ENCODE peak calls at places on chromosomes 7 and 10, in nine cellular contexts. C is spleen, J is endothelial cell of umbilical vein, W is body of pancreas, T is ovary, H is uterus, D is A549, E is adrenal gland, Y is lower leg skin. G is an unnamed sample.

GRCh38 chr7:54678763-54679396 is 80.1 kb downstream of the SEC61G start:
- DNase-seq in C (no peak), J (no peak), W (no peak), T (no peak), H (no peak), D (no peak), E (no peak), Y (no peak), G (no peak)

GRCh38 chr10:122287584-122287983 is 16.5 kb downstream of the BTBD16 start:
- DNase-seq in C (no peak), J (no peak), W (no peak), T (no peak), H (no peak), D (no peak), E (no peak), Y (no peak), G (no peak)

GRCh38 chr7:70706204-70706603 is 425.7 kb upstream of the GALNT17 start:
- DNase-seq in C (no peak), J (no peak), W (no peak), T (no peak), H (no peak), D (no peak), E (no peak), Y (no peak), G (no peak)

GRCh38 chr7:155214328-155214986 is 83.2 kb upstream of the INSIG1 start:
- DNase-seq in C (peak), J (no peak), W (peak), T (no peak), H (no peak), D (no peak), E (no peak), Y (no peak), G (no peak)

GRCh38 chr7:3754488-3755365 is 453.7 kb downstream of the SDK1 start:
- DNase-seq in C (no peak), J (no peak), W (no peak), T (peak), H (no peak), D (no peak), E (no peak), Y (no peak), G (no peak)

GRCh38 chr10:132554991-132555647 is 17.5 kb downstream of the INPP5A start:
- DNase-seq in C (peak), J (no peak), W (no peak), T (peak), H (peak), D (no peak), E (peak), Y (no peak), G (peak)

GRCh38 chr10:30098624-30099023 is 39.2 kb upstream of the JCAD start:
- DNase-seq in C (no peak), J (peak), W (no peak), T (no peak), H (no peak), D (no peak), E (no peak), Y (no peak), G (no peak)

GRCh38 chr7:74042746-74043522 is 15.0 kb downstream of the ELN start:
- DNase-seq in C (no peak), J (no peak), W (peak), T (no peak), H (no peak), D (no peak), E (no peak), Y (no peak), G (no peak)

GRCh38 chr7:34087892-34088891 is 182.9 kb downstream of the BMPER start:
- DNase-seq in C (no peak), J (peak), W (peak), T (no peak), H (no peak), D (no peak), E (no peak), Y (no peak), G (peak)

GRCh38 chr10:76036962-76037361 is 605.5 kb downstream of the LRMDA start:
- DNase-seq in C (no peak), J (no peak), W (no peak), T (no peak), H (no peak), D (no peak), E (no peak), Y (no peak), G (no peak)

GRCh38 chr10:14153570-14154055 is 177.1 kb downstream of the FRMD4A start:
- DNase-seq in C (no peak), J (no peak), W (no peak), T (no peak), H (no peak), D (no peak), E (no peak), Y (no peak), G (peak)

GRCh38 chr7:6558837-6559236 is 7.6 kb upstream of the GRID2IP start:
- DNase-seq in C (no peak), J (no peak), W (no peak), T (no peak), H (no peak), D (peak), E (no peak), Y (no peak), G (peak)

GRCh38 chr10:17179002-17179401 is 22.5 kb downstream of the TRDMT1 start:
- DNase-seq in C (no peak), J (no peak), W (no peak), T (no peak), H (no peak), D (no peak), E (no peak), Y (no peak), G (no peak)

GRCh38 chr10:50540069-50540825 is 83.5 kb downstream of the SGMS1 start:
- DNase-seq in C (no peak), J (no peak), W (no peak), T (no peak), H (no peak), D (no peak), E (no peak), Y (no peak), G (no peak)

GRCh38 chr7:38215734-38216670 is 38.0 kb downstream of the STARD3NL start:
- DNase-seq in C (peak), J (peak), W (peak), T (peak), H (peak), D (peak), E (peak), Y (peak), G (peak)

GRCh38 chr7:69765879-69766278 is 167.6 kb downstream of the AUTS2 start:
- DNase-seq in C (no peak), J (no peak), W (no peak), T (no peak), H (no peak), D (no peak), E (no peak), Y (no peak), G (no peak)

GRCh38 chr10:122514045-122514840 is 46.3 kb upstream of the DMBT1 start:
- DNase-seq in C (no peak), J (no peak), W (no peak), T (no peak), H (no peak), D (no peak), E (no peak), Y (no peak), G (no peak)

GRCh38 chr7:84783161-84783803 is 403.6 kb downstream of the SEMA3D start:
- DNase-seq in C (no peak), J (no peak), W (no peak), T (no peak), H (no peak), D (peak), E (no peak), Y (no peak), G (no peak)

GRCh38 chr7:6624246-6624611 is 8.8 kb downstream of the ZNF853 start:
- DNase-seq in C (no peak), J (no peak), W (no peak), T (no peak), H (no peak), D (no peak), E (no peak), Y (no peak), G (no peak)

GRCh38 chr7:140600341-140600740 is 40.3 kb downstream of the DENND2A start:
- DNase-seq in C (no peak), J (no peak), W (no peak), T (no peak), H (no peak), D (no peak), E (no peak), Y (no peak), G (no peak)

GRCh38 chr10:88728107-88728763 is 22.2 kb downstream of the LIPK start:
- DNase-seq in C (peak), J (peak), W (no peak), T (peak), H (no peak), D (no peak), E (peak), Y (no peak), G (peak)

GRCh38 chr7:25149844-25150243 is 24.8 kb upstream of the CYCS start:
- DNase-seq in C (no peak), J (no peak), W (no peak), T (no peak), H (no peak), D (no peak), E (no peak), Y (no peak), G (no peak)

GRCh38 chr7:5796076-5796475 is 14.6 kb upstream of the RNF216 start:
- DNase-seq in C (no peak), J (no peak), W (no peak), T (no peak), H (no peak), D (no peak), E (no peak), Y (no peak), G (no peak)

GRCh38 chr7:90626011-90626410 is 29.9 kb downstream of the CDK14 start:
- DNase-seq in C (no peak), J (peak), W (no peak), T (no peak), H (no peak), D (no peak), E (no peak), Y (no peak), G (no peak)

GRCh38 chr10:2929859-2930258 is 137.5 kb upstream of the PFKP start:
- DNase-seq in C (no peak), J (no peak), W (no peak), T (no peak), H (no peak), D (no peak), E (no peak), Y (no peak), G (no peak)

GRCh38 chr10:115402690-115403089 is 309.5 kb downstream of the ATRNL1 start:
- DNase-seq in C (no peak), J (peak), W (no peak), T (no peak), H (no peak), D (no peak), E (peak), Y (no peak), G (no peak)

GRCh38 chr10:127161482-127161881 is 34.9 kb downstream of the INSYN2A start:
- DNase-seq in C (no peak), J (no peak), W (no peak), T (no peak), H (no peak), D (no peak), E (no peak), Y (no peak), G (no peak)

GRCh38 chr10:110398419-110399162 is 93.9 kb upstream of the SMNDC1 start:
- DNase-seq in C (no peak), J (peak), W (peak), T (no peak), H (peak), D (peak), E (peak), Y (peak), G (peak)

GRCh38 chr7:87895363-87895762 is 19.1 kb downstream of the DBF4 start:
- DNase-seq in C (no peak), J (no peak), W (no peak), T (no peak), H (no peak), D (no peak), E (no peak), Y (no peak), G (no peak)

GRCh38 chr10:112215342-112215774 is 31.8 kb upstream of the GPAM start:
- DNase-seq in C (no peak), J (no peak), W (no peak), T (no peak), H (no peak), D (no peak), E (peak), Y (no peak), G (no peak)

GRCh38 chr7:41425926-41426325 is 277.0 kb downstream of the INHBA start:
- DNase-seq in C (no peak), J (peak), W (no peak), T (no peak), H (no peak), D (no peak), E (no peak), Y (no peak), G (no peak)

GRCh38 chr7:35331730-35332678 is 78.1 kb upstream of the TBX20 start:
- DNase-seq in C (no peak), J (no peak), W (no peak), T (no peak), H (no peak), D (no peak), E (no peak), Y (no peak), G (peak)

GRCh38 chr7:104982773-104983619 is 31.0 kb upstream of the KMT2E start:
- DNase-seq in C (no peak), J (no peak), W (no peak), T (no peak), H (no peak), D (no peak), E (no peak), Y (no peak), G (no peak)

GRCh38 chr10:66931949-66932343 is 6.1 kb downstream of the LRRTM3 start:
- DNase-seq in C (no peak), J (no peak), W (no peak), T (no peak), H (no peak), D (no peak), E (no peak), Y (no peak), G (no peak)

GRCh38 chr7:27115161-27116018 is 12.9 kb upstream of the HOXA2 start:
- DNase-seq in C (no peak), J (peak), W (no peak), T (peak), H (no peak), D (peak), E (peak), Y (no peak), G (no peak)

GRCh38 chr10:66180651-66181318 is 745.1 kb upstream of the LRRTM3 start:
- DNase-seq in C (no peak), J (peak), W (peak), T (no peak), H (no peak), D (peak), E (peak), Y (no peak), G (peak)

GRCh38 chr10:102358717-102359382 is 36.7 kb upstream of the NFKB2 start:
- DNase-seq in C (no peak), J (no peak), W (no peak), T (no peak), H (no peak), D (no peak), E (no peak), Y (no peak), G (no peak)

GRCh38 chr10:34816067-34817002 is 1.2 kb upstream of the PARD3 start:
- DNase-seq in C (peak), J (peak), W (no peak), T (peak), H (peak), D (peak), E (peak), Y (no peak), G (peak)

GRCh38 chr10:96691761-96692160 is 28.6 kb downstream of the PIK3AP1 start:
- DNase-seq in C (no peak), J (no peak), W (no peak), T (no peak), H (no peak), D (no peak), E (no peak), Y (no peak), G (no peak)

GRCh38 chr7:151711906-151712771 is 164.8 kb downstream of the PRKAG2 start:
- DNase-seq in C (no peak), J (no peak), W (no peak), T (no peak), H (no peak), D (no peak), E (no peak), Y (no peak), G (no peak)
- TF ChIP-seq POLR2A in C (no peak), J (no peak), W (no peak), T (no peak), H (no peak), D (no peak), E (no peak), Y (no peak), G (no peak)

GRCh38 chr10:93496322-93497041 is at the start of gene CEP55:
- DNase-seq in C (peak), J (peak), W (peak), T (peak), H (peak), D (peak), E (peak), Y (peak), G (peak)
- TF ChIP-seq POLR2A in C (no peak), J (peak), W (no peak), T (no peak), H (peak), D (peak), E (no peak), Y (no peak), G (peak)

GRCh38 chr10:126013489-126014281 is 117.3 kb downstream of the FANK1 start:
- DNase-seq in C (no peak), J (peak), W (no peak), T (no peak), H (no peak), D (peak), E (no peak), Y (no peak), G (peak)

GRCh38 chr10:126014309-126014708 is 117.9 kb downstream of the FANK1 start:
- DNase-seq in C (no peak), J (no peak), W (no peak), T (no peak), H (no peak), D (no peak), E (no peak), Y (no peak), G (no peak)

GRCh38 chr10:126016156-126016805 is 119.9 kb downstream of the FANK1 start:
- DNase-seq in C (no peak), J (no peak), W (no peak), T (no peak), H (no peak), D (no peak), E (no peak), Y (no peak), G (no peak)

GRCh38 chr10:126017961-126018560 is 121.7 kb downstream of the FANK1 start:
- DNase-seq in C (no peak), J (peak), W (no peak), T (no peak), H (no peak), D (no peak), E (no peak), Y (no peak), G (no peak)

DNA sequence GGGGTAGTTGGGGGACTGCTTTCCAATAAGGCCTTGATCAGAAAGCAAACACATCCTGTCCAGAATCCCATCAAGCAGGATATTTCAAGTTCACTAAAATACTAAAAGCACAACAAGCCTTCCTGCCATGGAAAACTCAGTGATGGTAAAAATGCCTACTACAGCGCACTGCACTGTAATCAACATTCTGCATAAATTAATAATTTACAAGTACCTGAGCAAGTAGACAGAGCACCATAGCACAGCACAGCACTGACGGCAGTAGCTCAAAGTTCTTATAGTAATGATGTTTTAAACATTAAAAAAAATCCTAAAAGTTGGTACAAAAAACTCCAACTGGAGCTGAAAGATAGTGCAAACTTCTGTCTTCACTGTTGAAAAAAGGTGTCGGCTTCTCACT is 120.5 kb downstream of the FANK1 start:
- DNase-seq in C (no peak), J (no peak), W (no peak), T (no peak), H (no peak), D (no peak), E (no peak), Y (no peak), G (no peak)
- TF ChIP-seq POLR2A in C (no peak), J (no peak), W (no peak), T (no peak), H (no peak), D (no peak), E (no peak), Y (no peak), G (no peak)

DNA sequence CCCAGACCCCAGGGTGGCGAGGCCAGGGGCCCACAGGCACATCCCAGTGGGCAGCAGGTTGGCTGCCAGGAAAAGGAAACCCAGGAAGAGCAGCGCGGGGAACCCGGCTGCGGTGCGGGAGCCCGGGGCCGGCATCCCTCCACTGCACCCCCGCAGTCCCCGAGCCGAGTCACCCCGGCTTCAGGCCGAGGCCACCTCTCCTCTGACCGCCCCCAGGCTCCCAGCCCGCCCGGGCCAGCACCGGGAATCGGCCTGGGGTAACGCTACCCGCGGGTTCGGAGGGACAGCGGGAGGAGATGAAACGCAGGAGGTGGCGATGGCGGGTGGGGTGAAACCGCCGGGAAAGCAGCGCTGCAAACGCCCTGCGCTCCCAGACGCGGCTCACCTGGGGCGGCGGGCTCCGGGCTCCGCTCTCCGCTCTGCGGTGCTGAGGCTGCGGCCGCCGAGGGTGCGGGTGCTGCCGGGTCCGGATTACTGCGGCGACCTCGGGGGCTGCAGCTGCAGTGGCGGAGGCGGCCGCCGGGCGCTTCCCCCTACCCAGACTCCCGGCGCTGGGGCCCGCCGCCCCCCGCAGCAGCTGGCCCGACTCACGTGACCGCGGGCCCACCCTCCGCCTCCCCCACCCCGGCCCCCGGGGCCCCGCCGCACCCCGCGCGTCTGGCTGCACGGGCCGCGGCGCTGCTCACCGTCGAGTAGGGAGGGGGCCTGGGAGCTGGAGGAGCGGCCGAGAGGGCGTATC is at the start of gene SCRN1:
- DNase-seq in C (peak), J (peak), W (peak), T (peak), H (peak), D (peak), E (peak), Y (no peak), G (peak)
- TF ChIP-seq POLR2A in C (no peak), J (peak), W (peak), T (no peak), H (peak), D (peak), E (peak), Y (no peak), G (no peak)

G was measured in erythroblast.